ENCODE peak calls at places on chromosomes 11 and 22, in five cellular contexts. Q is effector CD4-positive, alpha-beta T cell; K is stimulated activated CD4-positive, alpha-beta T cell treated with anti-CD3 and anti-CD28 coated beads, Interleukin-4, amount 100 ng/mL, for 48 hours; X is coronary artery; Y is central memory CD4-positive, alpha-beta T cell. T is an unnamed sample.

GRCh38 chr11:122696662-122697061 is 41.1 kb downstream of the UBASH3B start:
- DNase-seq in Q (peak), K (peak), X (no peak), Y (peak), T (peak)

GRCh38 chr11:126334665-126335462 is 20.6 kb upstream of the ST3GAL4 start:
- DNase-seq in Q (no peak), K (no peak), X (no peak), Y (no peak), T (no peak)

GRCh38 chr11:121800704-121801516 is 315.1 kb downstream of the BLID start:
- DNase-seq in Q (no peak), K (no peak), X (no peak), Y (no peak), T (no peak)

GRCh38 chr11:44517541-44517940 is 47.9 kb upstream of the CD82 start:
- DNase-seq in Q (no peak), K (no peak), X (no peak), Y (no peak), T (no peak)

GRCh38 chr22:46575915-46576555 is 38.6 kb upstream of the CELSR1 start:
- DNase-seq in Q (no peak), K (no peak), X (no peak), Y (peak), T (no peak)

GRCh38 chr11:41989800-41990380 is 530.4 kb upstream of the LRRC4C start:
- DNase-seq in Q (no peak), K (no peak), X (no peak), Y (no peak), T (no peak)

GRCh38 chr11:64863381-64864060 is 14.9 kb downstream of the EHD1 start:
- DNase-seq in Q (no peak), K (no peak), X (no peak), Y (no peak), T (no peak)

GRCh38 chr11:69674267-69674885 is 777 bp downstream of the LTO1 start:
- DNase-seq in Q (no peak), K (no peak), X (no peak), Y (no peak), T (peak)

GRCh38 chr22:30234786-30235470 is 11.6 kb downstream of the LIF start:
- DNase-seq in Q (no peak), K (no peak), X (no peak), Y (no peak), T (no peak)

GRCh38 chr11:45754261-45754709 is 50.7 kb upstream of the SLC35C1 start:
- DNase-seq in Q (no peak), K (no peak), X (no peak), Y (no peak), T (no peak)

GRCh38 chr11:130847517-130847916 is 68.8 kb downstream of the SNX19 start:
- DNase-seq in Q (no peak), K (no peak), X (no peak), Y (no peak), T (no peak)

GRCh38 chr22:48953103-48953720 is 874.5 kb downstream of the BRD1 start:
- DNase-seq in Q (no peak), K (no peak), X (peak), Y (no peak), T (no peak)

GRCh38 chr11:81497202-81497804 is 1236.4 kb downstream of the FAM181B start:
- DNase-seq in Q (no peak), K (no peak), X (no peak), Y (no peak), T (peak)

GRCh38 chr22:22720201-22720723 is 75.8 kb downstream of the GGTLC2 start:
- DNase-seq in Q (peak), K (peak), X (peak), Y (peak), T (peak)

GRCh38 chr11:38498721-38499120 is 1900.7 kb upstream of the RAG2 start:
- DNase-seq in Q (no peak), K (no peak), X (no peak), Y (no peak), T (no peak)

GRCh38 chr11:57343825-57344224 is 5.7 kb downstream of the P2RX3 start:
- DNase-seq in Q (no peak), K (no peak), X (no peak), Y (no peak), T (no peak)

GRCh38 chr11:128174465-128175101 is 412.8 kb downstream of the ETS1 start:
- DNase-seq in Q (no peak), K (no peak), X (no peak), Y (no peak), T (no peak)

GRCh38 chr11:114651145-114651718 is 27.1 kb upstream of the NXPE2 start:
- DNase-seq in Q (no peak), K (no peak), X (no peak), Y (no peak), T (no peak)

GRCh38 chr22:45320326-45320976 is 10.7 kb downstream of the FAM118A start:
- DNase-seq in Q (no peak), K (no peak), X (no peak), Y (no peak), T (no peak)

GRCh38 chr11:2217211-2218081 is 45.8 kb upstream of the TH start:
- DNase-seq in Q (no peak), K (no peak), X (no peak), Y (no peak), T (no peak)

T was measured in OCI-LY7.